ENCODE peak calls at places on chromosomes 11 and 22, in nine cellular contexts. Z, O, T, I, N, R, E, Y and H are unnamed samples. For H3K9me3, the result is how much of the 10 kb centered on the place peaks cover.

GRCh38 chr11:96065379-96065778 is 141.5 kb upstream of the MTMR2 start:
- DNase-seq in Y (no peak), N (no peak), T (no peak), R (no peak), Z (no peak), E (peak), O (no peak), I (no peak), H (no peak)

GRCh38 chr11:111177037-111177988 is 68.2 kb upstream of the POU2AF2 start:
- DNase-seq in I (no peak), O (peak), Y (no peak), E (no peak), N (no peak), T (no peak), Z (no peak), R (no peak), H (no peak)

GRCh38 chr11:33128739-33129138 is 32.5 kb downstream of the CSTF3 start:
- DNase-seq in T (no peak), N (no peak), Y (no peak), Z (peak), R (no peak), E (no peak), O (no peak), I (no peak), H (no peak)

GRCh38 chr11:69044111-69045013 is 4.4 kb upstream of the TPCN2 start:
- DNase-seq in Y (peak), O (peak), E (peak), T (no peak), R (peak), Z (peak), I (peak), N (peak), H (peak)

GRCh38 chr22:21918466-21919185 is 34.0 kb downstream of the PPM1F start:
- DNase-seq in E (no peak), T (no peak), I (no peak), N (peak), R (no peak), Y (no peak), O (no peak), Z (no peak), H (no peak)

GRCh38 chr11:35432464-35432863 is 13.1 kb upstream of the SLC1A2 start:
- DNase-seq in T (no peak), O (no peak), R (no peak), I (no peak), Z (no peak), Y (no peak), N (no peak), E (no peak), H (no peak)

GRCh38 chr11:66749091-66749490 is 20.1 kb upstream of the SPTBN2 start:
- DNase-seq in I (no peak), N (no peak), Z (peak), O (no peak), R (no peak), T (no peak), Y (no peak), E (no peak), H (no peak)

GRCh38 chr11:45089251-45089650 is 57.2 kb upstream of the PRDM11 start:
- DNase-seq in O (no peak), R (peak), I (no peak), T (no peak), Y (no peak), Z (peak), N (peak), E (peak), H (no peak)

DNA sequence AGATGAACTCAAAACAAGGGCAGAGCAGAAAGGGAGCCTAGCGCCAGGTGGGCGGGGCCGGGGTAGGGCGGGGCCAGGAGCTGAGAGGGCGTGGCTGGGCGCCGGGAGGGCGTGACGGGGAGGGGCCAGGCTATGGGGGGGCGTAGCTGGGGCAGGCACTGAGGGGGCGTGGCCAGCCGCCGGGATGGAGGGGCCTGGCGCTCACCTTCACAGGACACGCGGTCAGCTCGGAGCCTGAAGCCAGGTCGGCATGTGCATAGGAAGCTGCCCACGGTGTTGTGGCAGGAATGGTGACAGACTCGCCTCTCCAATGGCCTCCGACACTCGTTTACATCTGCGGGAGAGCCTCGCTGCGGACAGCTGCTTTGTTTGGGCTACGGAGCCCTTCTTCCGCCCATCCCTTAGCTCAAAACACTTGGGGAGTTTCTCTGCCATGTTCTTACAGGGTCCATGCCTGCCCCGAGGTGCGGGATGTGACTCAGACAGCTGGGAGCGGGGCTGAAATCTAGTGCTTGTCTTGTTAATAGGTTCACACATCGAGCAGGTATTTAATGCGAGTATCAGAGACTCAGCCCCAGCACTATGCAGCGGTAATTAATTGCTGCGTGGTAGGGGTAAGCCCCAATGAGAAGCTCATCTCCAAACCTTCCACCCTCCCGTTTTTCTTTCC is 13.4 kb downstream of the VWCE start:
- DNase-seq in E (peak), Y (peak), R (no peak), Z (peak), T (peak), O (no peak), N (no peak), I (peak), H (peak)
- H3K9ac ChIP-seq in E (no peak), Y (no peak), R (no peak), Z (peak), T (peak), O (no peak), N (no peak), I (no peak), H (no peak)

DNA sequence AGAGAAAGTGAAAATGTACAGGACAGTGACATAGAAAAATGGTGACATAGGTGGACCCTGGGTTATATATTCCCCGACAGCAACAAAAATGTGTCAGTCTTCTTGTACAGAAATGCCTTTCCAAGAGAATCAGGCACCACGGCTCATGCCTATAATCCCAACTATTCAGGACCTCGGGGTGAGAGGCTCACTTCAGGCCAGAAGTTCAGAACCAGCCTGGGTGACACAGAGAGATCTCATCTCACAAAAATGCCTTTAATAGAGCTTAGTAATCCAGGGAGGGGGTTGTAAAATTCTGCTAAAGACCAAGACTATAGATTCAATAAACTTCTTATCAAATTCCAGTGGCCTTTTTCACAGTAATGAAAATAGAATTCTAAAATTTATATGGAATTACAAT is 10.7 kb downstream of the ZNF195 start:
- DNase-seq in N (no peak), I (no peak), Z (no peak), T (no peak), O (no peak), R (no peak), E (no peak), Y (no peak), H (no peak)
- H3K9me3 ChIP-seq in N (under half), I (under half), Z (under half), T (under half), O (under half), R (under half), E (under half), Y (half or more), H (half or more)

GRCh38 chr11:1521382-1522080 is 35.0 kb upstream of the MOB2 start:
- DNase-seq in N (no peak), O (no peak), T (no peak), R (no peak), E (no peak), I (no peak), Y (no peak), Z (no peak), H (no peak)
- H3K9ac ChIP-seq in N (no peak), O (no peak), T (no peak), R (no peak), E (no peak), I (no peak), Y (no peak), Z (no peak), H (no peak)

DNA sequence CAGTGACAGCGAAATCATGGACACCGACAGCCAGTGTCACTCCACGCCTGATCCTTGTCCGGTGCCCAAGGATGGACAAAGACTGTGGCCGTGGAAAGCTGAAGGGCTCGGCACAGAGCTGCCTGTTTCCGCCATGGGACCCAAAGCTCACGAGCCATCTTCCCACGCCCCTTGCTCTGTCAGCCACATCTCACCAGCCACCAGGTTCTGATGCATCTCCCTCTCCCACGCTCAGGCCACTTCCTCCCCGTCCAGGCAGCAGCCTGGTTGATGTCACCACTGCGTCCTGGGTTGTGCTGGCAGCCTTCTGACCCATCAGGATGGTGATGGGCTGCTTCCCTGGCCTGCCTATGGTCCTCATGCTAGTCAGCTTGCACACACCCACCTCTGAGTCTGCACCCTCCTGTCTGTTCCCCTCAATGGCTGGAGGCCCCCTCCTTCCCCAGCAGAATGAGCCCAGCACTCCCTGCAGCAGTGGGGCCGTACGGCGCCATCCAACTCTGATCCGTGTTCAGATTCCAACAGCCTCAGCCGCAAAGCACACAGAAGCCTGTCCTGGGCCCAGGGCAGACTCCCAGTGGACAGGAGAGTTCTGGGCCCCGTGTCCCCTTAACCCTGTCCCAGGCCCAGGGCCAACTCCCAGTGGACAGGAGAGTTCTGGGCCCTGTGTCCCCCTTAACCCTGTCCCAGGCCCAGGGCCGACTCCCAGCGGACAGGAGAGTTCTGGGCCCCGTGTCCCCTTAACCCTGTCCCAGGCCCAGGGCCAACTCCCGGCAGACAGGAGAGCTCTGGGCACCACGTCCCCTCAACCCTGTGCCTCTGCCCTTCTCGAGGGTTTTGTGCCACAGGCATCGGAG is 259.6 kb downstream of the BRD1 start:
- DNase-seq in I (peak), N (peak), R (no peak), T (no peak), O (no peak), Z (no peak), E (no peak), Y (no peak), H (peak)
- H3K9me3 ChIP-seq in I (under half), N (under half), R (under half), T (under half), O (under half), Z (half or more), E (under half), Y (under half), H (under half)

DNA sequence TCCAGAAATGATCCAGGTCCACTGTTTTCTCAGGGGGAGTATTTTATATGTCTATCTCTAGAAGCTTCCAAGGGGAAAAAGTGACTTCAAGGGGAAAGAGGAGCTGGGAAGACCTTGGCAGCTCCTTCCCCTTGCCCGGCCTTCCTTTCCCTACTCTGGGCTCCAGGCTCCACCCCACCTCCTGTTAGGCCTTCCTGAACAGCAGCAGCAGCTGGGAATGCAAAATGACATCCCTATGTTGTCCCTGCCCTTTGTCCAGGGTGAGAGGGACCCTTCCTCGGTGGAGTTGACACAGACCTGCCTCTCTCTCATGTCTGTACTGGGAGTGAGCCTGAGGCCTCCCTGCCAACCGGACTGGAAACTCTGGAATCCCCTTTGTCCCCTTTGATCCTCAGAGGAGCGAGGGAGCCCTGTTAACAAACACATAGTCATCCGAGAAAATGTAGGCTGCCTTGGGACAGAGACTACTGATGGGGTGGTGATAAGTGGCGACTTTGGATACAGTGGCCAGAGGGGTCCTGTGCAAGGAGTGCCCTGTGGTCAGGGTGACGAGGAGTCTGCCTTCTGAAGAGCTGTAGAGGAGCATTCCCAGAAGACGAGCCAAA is 9.0 kb upstream of the MALAT1 start:
- DNase-seq in Z (no peak), R (peak), O (no peak), T (no peak), Y (no peak), N (peak), E (peak), I (peak), H (peak)
- H3K9ac ChIP-seq in Z (peak), R (peak), O (no peak), T (peak), Y (peak), N (peak), E (peak), I (no peak), H (peak)

GRCh38 chr22:35205956-35206355 is 51.3 kb upstream of the HMGXB4 start:
- DNase-seq in O (no peak), R (peak), E (peak), N (no peak), Z (peak), Y (no peak), I (no peak), T (no peak), H (no peak)

GRCh38 chr22:35208003-35208402 is 49.3 kb upstream of the HMGXB4 start:
- DNase-seq in O (no peak), R (no peak), E (no peak), I (no peak), Z (no peak), N (no peak), T (no peak), Y (no peak), H (peak)

GRCh38 chr22:35203583-35203982 is 53.7 kb upstream of the HMGXB4 start:
- DNase-seq in Y (no peak), R (no peak), T (no peak), Z (no peak), I (no peak), E (no peak), O (no peak), N (no peak), H (no peak)

GRCh38 chr22:35206889-35207288 is 50.4 kb upstream of the HMGXB4 start:
- DNase-seq in N (no peak), I (no peak), E (no peak), Z (no peak), Y (no peak), O (no peak), R (no peak), T (no peak), H (peak)

DNA sequence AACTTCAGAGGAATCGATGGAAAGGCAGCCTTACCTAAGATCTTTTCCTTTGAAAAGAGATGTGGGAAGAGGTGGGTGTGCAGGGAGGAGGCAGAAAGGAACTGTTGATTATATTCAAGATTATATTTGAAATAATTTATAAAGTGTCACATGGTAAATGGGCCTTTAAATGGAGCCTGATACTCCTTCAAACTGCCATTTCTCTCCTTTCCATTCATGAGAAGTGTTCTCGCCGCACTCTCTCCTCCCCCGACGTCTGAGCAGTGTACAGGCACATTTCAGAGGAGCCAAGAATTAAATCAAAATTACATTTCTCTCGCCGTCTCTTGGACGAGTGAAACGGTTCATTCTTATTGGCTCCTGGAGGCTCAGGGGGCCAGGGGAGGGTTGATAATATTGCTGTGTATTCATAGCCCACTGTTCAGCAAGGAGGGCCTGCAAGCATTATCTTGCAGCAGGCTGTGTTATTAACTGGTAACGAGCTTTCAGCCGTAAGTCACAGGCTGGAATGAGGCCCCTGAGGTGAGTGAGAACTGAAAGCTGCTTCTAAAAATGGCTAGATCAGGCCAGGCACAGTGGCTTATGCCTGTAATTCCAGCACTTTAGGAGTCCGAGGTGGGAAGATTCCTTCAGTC is 52.0 kb upstream of the HMGXB4 start:
- DNase-seq in T (no peak), I (no peak), Y (peak), Z (no peak), N (no peak), R (no peak), E (no peak), O (peak), H (peak)
- H3K9me3 ChIP-seq in T (under half), I (under half), Y (under half), Z (under half), N (under half), R (under half), E (under half), O (under half), H (under half)

DNA sequence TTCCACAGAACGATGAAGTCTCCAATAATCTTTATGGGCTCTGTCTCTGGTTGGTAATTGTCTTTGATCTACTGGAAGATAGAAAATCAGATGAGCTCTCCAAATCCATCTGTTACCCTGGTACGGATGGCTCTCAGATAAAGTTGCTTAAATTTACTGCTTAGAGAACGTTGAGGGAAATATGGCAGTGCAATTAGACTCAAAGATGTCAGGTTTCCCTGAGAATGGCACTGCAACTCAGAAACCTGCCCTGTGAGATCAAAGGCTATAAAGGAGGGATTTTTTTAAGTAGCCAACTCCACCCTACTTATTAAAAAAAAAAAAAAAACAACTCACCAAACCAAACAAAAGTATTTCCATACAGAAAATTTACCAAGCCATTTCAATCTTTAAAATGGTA is 779 bp upstream of the BIRC3 start:
- DNase-seq in Y (no peak), N (no peak), O (peak), Z (no peak), T (no peak), I (no peak), E (no peak), R (no peak), H (no peak)
- H3K9ac ChIP-seq in Y (no peak), N (no peak), O (peak), Z (peak), T (no peak), I (no peak), E (no peak), R (no peak), H (no peak)

DNA sequence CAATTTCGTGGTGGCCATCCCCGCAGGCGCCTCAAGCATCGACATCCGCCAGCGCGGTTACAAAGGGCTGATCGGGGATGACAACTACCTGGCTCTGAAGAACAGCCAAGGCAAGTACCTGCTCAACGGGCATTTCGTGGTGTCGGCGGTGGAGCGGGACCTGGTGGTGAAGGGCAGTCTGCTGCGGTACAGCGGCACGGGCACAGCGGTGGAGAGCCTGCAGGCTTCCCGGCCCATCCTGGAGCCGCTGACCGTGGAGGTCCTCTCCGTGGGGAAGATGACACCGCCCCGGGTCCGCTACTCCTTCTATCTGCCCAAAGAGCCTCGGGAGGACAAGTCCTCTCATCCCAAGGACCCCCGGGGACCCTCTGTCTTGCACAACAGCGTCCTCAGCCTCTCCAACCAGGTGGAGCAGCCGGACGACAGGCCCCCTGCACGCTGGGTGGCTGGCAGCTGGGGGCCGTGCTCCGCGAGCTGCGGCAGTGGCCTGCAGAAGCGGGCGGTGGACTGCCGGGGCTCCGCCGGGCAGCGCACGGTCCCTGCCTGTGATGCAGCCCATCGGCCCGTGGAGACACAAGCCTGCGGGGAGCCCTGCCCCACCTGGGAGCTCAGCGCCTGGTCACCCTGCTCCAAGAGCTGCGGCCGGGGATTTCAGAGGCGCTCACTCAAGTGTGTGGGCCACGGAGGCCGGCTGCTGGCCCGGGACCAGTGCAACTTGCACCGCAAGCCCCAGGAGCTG is 24.8 kb downstream of the ADAMTS15 start:
- DNase-seq in N (peak), T (no peak), Z (no peak), Y (no peak), I (no peak), E (no peak), O (no peak), R (no peak), H (no peak)
- H3K9me3 ChIP-seq in N (under half), T (under half), Z (under half), Y (under half), I (under half), E (under half), O (under half), R (under half), H (under half)

GRCh38 chr11:60128376-60128775 is 39.9 kb downstream of the MS4A2 start:
- DNase-seq in I (no peak), Z (no peak), N (no peak), T (no peak), O (no peak), R (no peak), Y (no peak), E (no peak), H (no peak)

GRCh38 chr11:60127311-60127811 is 38.9 kb downstream of the MS4A2 start:
- DNase-seq in Y (no peak), O (no peak), T (peak), Z (peak), N (no peak), I (no peak), R (no peak), E (no peak), H (no peak)

GRCh38 chr11:60125962-60126585 is 37.6 kb downstream of the MS4A2 start:
- DNase-seq in N (no peak), O (no peak), R (no peak), Z (peak), T (no peak), Y (no peak), I (no peak), E (no peak), H (no peak)

GRCh38 chr11:60122414-60123036 is 34.1 kb downstream of the MS4A2 start:
- DNase-seq in N (no peak), Y (no peak), R (no peak), T (no peak), Z (no peak), I (no peak), E (no peak), O (no peak), H (no peak)

GRCh38 chr11:60124802-60125432 is 36.5 kb downstream of the MS4A2 start:
- DNase-seq in R (no peak), Y (no peak), Z (no peak), N (no peak), T (no peak), E (no peak), O (no peak), I (no peak), H (peak)
- H3K9ac ChIP-seq in R (no peak), Y (no peak), Z (no peak), N (no peak), T (no peak), E (no peak), O (no peak), I (no peak), H (no peak)